ENCODE peak calls at places on chromosomes 3 and 15, in nine cellular contexts. One of them, this sample, is unnamed.

GRCh38 chr3:195124378-195124985 is 146.5 kb downstream of the XXYLT1 start:
- DNase-seq in small intestine: no peak
- DNase-seq in CD8-positive, alpha-beta memory T cell: no peak
- DNase-seq in vagina: no peak
- DNase-seq in Peyer's patch: no peak
- DNase-seq in SK-N-SH: peak; percentile 75
- DNase-seq in body of pancreas: no peak
- DNase-seq in endothelial cell of umbilical vein: peak; percentile 82
- DNase-seq in tibial nerve: no peak
- DNase-seq in this sample: no peak

GRCh38 chr15:37586976-37587375 is 347.5 kb upstream of the TMCO5A start:
- DNase-seq in endothelial cell of umbilical vein: no peak
- DNase-seq in SK-N-SH: no peak
- DNase-seq in small intestine: no peak
- DNase-seq in body of pancreas: no peak
- DNase-seq in vagina: no peak
- DNase-seq in CD8-positive, alpha-beta memory T cell: no peak
- DNase-seq in Peyer's patch: no peak
- DNase-seq in tibial nerve: no peak
- DNase-seq in this sample: no peak

GRCh38 chr3:102745881-102746280 is 311.1 kb downstream of the ZPLD1 start:
- DNase-seq in body of pancreas: no peak
- DNase-seq in endothelial cell of umbilical vein: no peak
- DNase-seq in SK-N-SH: no peak
- DNase-seq in Peyer's patch: no peak
- DNase-seq in small intestine: peak; percentile 2
- DNase-seq in vagina: no peak
- DNase-seq in tibial nerve: no peak
- DNase-seq in CD8-positive, alpha-beta memory T cell: no peak
- DNase-seq in this sample: no peak

GRCh38 chr3:179321585-179322322 is 1.1 kb upstream of the ZNF639 start:
- DNase-seq in SK-N-SH: peak; percentile 56
- DNase-seq in vagina: no peak
- DNase-seq in small intestine: peak; percentile 30
- DNase-seq in endothelial cell of umbilical vein: peak; percentile 77
- DNase-seq in tibial nerve: no peak
- DNase-seq in CD8-positive, alpha-beta memory T cell: no peak
- DNase-seq in Peyer's patch: peak; percentile 37
- DNase-seq in body of pancreas: peak; percentile 18
- DNase-seq in this sample: peak; percentile 54

GRCh38 chr15:100783760-100784492 is 95.7 kb upstream of the ALDH1A3 start:
- DNase-seq in endothelial cell of umbilical vein: no peak
- DNase-seq in SK-N-SH: no peak
- DNase-seq in tibial nerve: peak; percentile 3
- DNase-seq in CD8-positive, alpha-beta memory T cell: no peak
- DNase-seq in Peyer's patch: peak; percentile 6
- DNase-seq in vagina: peak; percentile 70
- DNase-seq in body of pancreas: no peak
- DNase-seq in small intestine: no peak
- DNase-seq in this sample: peak; percentile 12

GRCh38 chr3:104126864-104127553 is 1239.7 kb upstream of the ALCAM start:
- DNase-seq in SK-N-SH: no peak
- DNase-seq in tibial nerve: no peak
- DNase-seq in endothelial cell of umbilical vein: no peak
- DNase-seq in vagina: no peak
- DNase-seq in small intestine: no peak
- DNase-seq in body of pancreas: no peak
- DNase-seq in Peyer's patch: no peak
- DNase-seq in CD8-positive, alpha-beta memory T cell: no peak
- DNase-seq in this sample: no peak

GRCh38 chr3:29475854-29476253 is 195.0 kb downstream of the RBMS3 start:
- DNase-seq in Peyer's patch: no peak
- DNase-seq in CD8-positive, alpha-beta memory T cell: no peak
- DNase-seq in endothelial cell of umbilical vein: no peak
- DNase-seq in SK-N-SH: no peak
- DNase-seq in body of pancreas: no peak
- DNase-seq in tibial nerve: no peak
- DNase-seq in small intestine: no peak
- DNase-seq in vagina: no peak
- DNase-seq in this sample: no peak

GRCh38 chr15:57785959-57786358 is 79.4 kb downstream of the POLR2M start:
- DNase-seq in vagina: no peak
- DNase-seq in tibial nerve: no peak
- DNase-seq in small intestine: no peak
- DNase-seq in body of pancreas: no peak
- DNase-seq in endothelial cell of umbilical vein: no peak
- DNase-seq in Peyer's patch: no peak
- DNase-seq in CD8-positive, alpha-beta memory T cell: no peak
- DNase-seq in SK-N-SH: no peak
- DNase-seq in this sample: no peak

GRCh38 chr15:78177447-78177873 is 28.3 kb downstream of the IDH3A start:
- DNase-seq in CD8-positive, alpha-beta memory T cell: peak; percentile 16
- DNase-seq in body of pancreas: peak; percentile 39
- DNase-seq in small intestine: peak; percentile 29
- DNase-seq in SK-N-SH: peak; percentile 78
- DNase-seq in endothelial cell of umbilical vein: peak; percentile 26
- DNase-seq in tibial nerve: no peak
- DNase-seq in Peyer's patch: peak; percentile 40
- DNase-seq in vagina: no peak
- DNase-seq in this sample: peak; percentile 56

GRCh38 chr3:70754314-70754713 is 441.9 kb upstream of the MDFIC2 start:
- DNase-seq in SK-N-SH: no peak
- DNase-seq in endothelial cell of umbilical vein: no peak
- DNase-seq in Peyer's patch: no peak
- DNase-seq in small intestine: no peak
- DNase-seq in CD8-positive, alpha-beta memory T cell: no peak
- DNase-seq in vagina: no peak
- DNase-seq in tibial nerve: no peak
- DNase-seq in body of pancreas: no peak
- DNase-seq in this sample: no peak

GRCh38 chr3:30567139-30567753 is 39.2 kb upstream of the TGFBR2 start:
- DNase-seq in body of pancreas: no peak
- DNase-seq in small intestine: no peak
- DNase-seq in vagina: no peak
- DNase-seq in SK-N-SH: no peak
- DNase-seq in tibial nerve: no peak
- DNase-seq in endothelial cell of umbilical vein: no peak
- DNase-seq in CD8-positive, alpha-beta memory T cell: no peak
- DNase-seq in Peyer's patch: no peak
- DNase-seq in this sample: no peak

GRCh38 chr15:28904023-28904422 is 18.2 kb downstream of the APBA2 start:
- DNase-seq in small intestine: no peak
- DNase-seq in SK-N-SH: peak; percentile 16
- DNase-seq in Peyer's patch: no peak
- DNase-seq in tibial nerve: no peak
- DNase-seq in endothelial cell of umbilical vein: no peak
- DNase-seq in vagina: no peak
- DNase-seq in body of pancreas: no peak
- DNase-seq in CD8-positive, alpha-beta memory T cell: no peak
- DNase-seq in this sample: no peak

GRCh38 chr15:63905558-63906265 is 72.0 kb upstream of the HERC1 start:
- DNase-seq in endothelial cell of umbilical vein: peak; percentile 83
- DNase-seq in small intestine: peak; percentile 40
- DNase-seq in tibial nerve: no peak
- DNase-seq in Peyer's patch: no peak
- DNase-seq in body of pancreas: no peak
- DNase-seq in vagina: no peak
- DNase-seq in CD8-positive, alpha-beta memory T cell: peak; percentile 32
- DNase-seq in SK-N-SH: no peak
- DNase-seq in this sample: no peak

GRCh38 chr3:161393310-161393709 is 22.0 kb upstream of the SPTSSB start:
- DNase-seq in tibial nerve: no peak
- DNase-seq in body of pancreas: no peak
- DNase-seq in Peyer's patch: no peak
- DNase-seq in CD8-positive, alpha-beta memory T cell: no peak
- DNase-seq in small intestine: no peak
- DNase-seq in SK-N-SH: no peak
- DNase-seq in vagina: no peak
- DNase-seq in endothelial cell of umbilical vein: no peak
- DNase-seq in this sample: no peak

GRCh38 chr3:156148946-156149348 is 28.6 kb downstream of the KCNAB1 start:
- DNase-seq in Peyer's patch: no peak
- DNase-seq in SK-N-SH: no peak
- DNase-seq in body of pancreas: no peak
- DNase-seq in vagina: no peak
- DNase-seq in small intestine: no peak
- DNase-seq in tibial nerve: no peak
- DNase-seq in CD8-positive, alpha-beta memory T cell: no peak
- DNase-seq in endothelial cell of umbilical vein: peak; percentile 82
- DNase-seq in this sample: no peak

GRCh38 chr3:139117136-139117675 is 72.5 kb upstream of the PRR23C start:
- DNase-seq in vagina: peak; percentile 56
- DNase-seq in tibial nerve: no peak
- DNase-seq in SK-N-SH: no peak
- DNase-seq in Peyer's patch: no peak
- DNase-seq in CD8-positive, alpha-beta memory T cell: no peak
- DNase-seq in small intestine: no peak
- DNase-seq in body of pancreas: no peak
- DNase-seq in endothelial cell of umbilical vein: no peak
- DNase-seq in this sample: peak; percentile 61

GRCh38 chr3:121483290-121483689 is 62.5 kb downstream of the POLQ start:
- DNase-seq in vagina: no peak
- DNase-seq in SK-N-SH: no peak
- DNase-seq in body of pancreas: no peak
- DNase-seq in endothelial cell of umbilical vein: no peak
- DNase-seq in CD8-positive, alpha-beta memory T cell: no peak
- DNase-seq in small intestine: no peak
- DNase-seq in tibial nerve: no peak
- DNase-seq in Peyer's patch: no peak
- DNase-seq in this sample: no peak

GRCh38 chr15:82535566-82536408 is 4.5 kb downstream of the RPS17 start:
- DNase-seq in tibial nerve: no peak
- DNase-seq in body of pancreas: no peak
- DNase-seq in SK-N-SH: no peak
- DNase-seq in endothelial cell of umbilical vein: no peak
- DNase-seq in Peyer's patch: no peak
- DNase-seq in vagina: peak; percentile 83
- DNase-seq in CD8-positive, alpha-beta memory T cell: no peak
- DNase-seq in small intestine: no peak
- DNase-seq in this sample: no peak

DNA sequence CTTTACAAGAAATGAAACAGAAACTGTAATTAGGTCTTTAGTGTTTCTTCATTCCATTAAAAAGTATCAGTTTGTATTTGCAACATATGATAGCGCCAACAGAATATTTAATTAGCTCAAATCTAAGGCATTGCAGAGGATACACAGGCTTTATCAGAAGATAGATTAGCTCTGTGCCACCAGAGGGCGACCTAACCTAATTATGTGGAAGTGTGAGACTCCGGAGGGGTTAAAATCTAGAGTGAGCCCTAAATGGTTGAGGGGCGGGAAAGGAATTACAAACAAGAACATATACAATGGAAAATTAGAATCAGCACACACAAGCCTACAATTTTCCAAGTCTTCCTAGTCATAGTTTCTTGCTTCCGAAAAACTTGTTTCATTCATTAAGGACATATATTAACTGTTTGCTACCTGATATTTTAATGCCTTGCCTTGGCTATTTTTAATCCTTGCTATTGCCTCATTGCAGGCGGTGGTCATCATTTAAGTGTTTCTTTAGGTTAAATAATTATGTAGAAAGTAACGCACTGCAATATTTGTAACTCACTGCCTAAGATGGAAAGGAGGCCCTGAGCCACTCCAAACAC is 18.0 kb upstream of the RYR3 start:
- DNase-seq in body of pancreas: peak; percentile 52
- DNase-seq in vagina: no peak
- DNase-seq in endothelial cell of umbilical vein: peak; percentile 69
- DNase-seq in tibial nerve: peak; percentile 35
- DNase-seq in SK-N-SH: peak; percentile 67
- DNase-seq in small intestine: peak; percentile 35
- DNase-seq in CD8-positive, alpha-beta memory T cell: peak; percentile 5
- DNase-seq in Peyer's patch: no peak
- DNase-seq in this sample: peak; percentile 44
- H3K4me3 ChIP-seq in body of pancreas: no peak overlapping the region
- H3K4me3 ChIP-seq in vagina: no peak overlapping the region
- H3K4me3 ChIP-seq in endothelial cell of umbilical vein: no peak overlapping the region
- H3K4me3 ChIP-seq in tibial nerve: no peak overlapping the region
- H3K4me3 ChIP-seq in SK-N-SH: no peak overlapping the region
- H3K4me3 ChIP-seq in small intestine: no peak overlapping the region
- H3K4me3 ChIP-seq in CD8-positive, alpha-beta memory T cell: no peak overlapping the region
- H3K4me3 ChIP-seq in Peyer's patch: no peak overlapping the region
- H3K4me3 ChIP-seq in this sample: no peak overlapping the region

DNA sequence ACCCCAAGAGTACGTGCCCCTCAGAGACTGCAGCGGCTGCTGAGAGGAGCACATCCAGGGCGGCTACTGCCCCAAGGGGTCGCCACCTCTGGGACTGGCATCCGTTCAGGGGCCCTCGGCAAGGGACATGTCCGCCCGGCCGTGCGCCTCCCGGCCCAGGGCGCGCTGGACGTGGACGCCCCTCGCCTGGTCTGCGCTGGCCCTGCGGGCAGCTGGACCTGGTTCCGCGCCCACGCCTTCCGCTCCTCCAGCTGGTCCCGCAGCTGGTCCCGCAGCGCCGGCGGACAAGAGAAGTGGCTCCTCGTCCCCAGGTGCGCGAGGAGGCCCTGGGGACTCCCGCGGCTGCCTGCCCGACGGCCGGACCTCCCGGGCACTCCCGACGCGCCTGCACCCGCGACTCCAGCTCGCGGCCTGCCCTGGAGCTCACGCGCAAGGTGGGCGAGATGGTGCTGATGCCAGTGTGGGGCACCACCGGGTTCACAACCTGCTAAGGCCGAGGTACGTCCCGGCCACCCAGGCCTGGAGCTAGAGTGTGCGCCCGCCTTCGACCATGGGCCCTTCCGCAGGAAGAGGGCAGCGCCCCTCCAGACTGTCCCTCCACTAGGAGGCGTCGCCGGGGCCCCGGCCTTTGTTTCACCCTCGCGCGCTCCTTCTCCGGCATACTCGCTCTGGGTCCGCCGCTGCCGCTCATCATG is 14.4 kb upstream of the GP9 start:
- DNase-seq in SK-N-SH: no peak
- DNase-seq in Peyer's patch: no peak
- DNase-seq in tibial nerve: no peak
- DNase-seq in body of pancreas: no peak
- DNase-seq in vagina: no peak
- DNase-seq in CD8-positive, alpha-beta memory T cell: peak; percentile 29
- DNase-seq in small intestine: no peak
- DNase-seq in endothelial cell of umbilical vein: no peak
- DNase-seq in this sample: no peak
- H3K4me3 ChIP-seq in SK-N-SH: no peak overlapping the region
- H3K4me3 ChIP-seq in Peyer's patch: peak overlapping the region; percentile 41
- H3K4me3 ChIP-seq in tibial nerve: peak overlapping the region; percentile 27
- H3K4me3 ChIP-seq in body of pancreas: no peak overlapping the region
- H3K4me3 ChIP-seq in vagina: peak overlapping the region; percentile 35
- H3K4me3 ChIP-seq in CD8-positive, alpha-beta memory T cell: peak overlapping the region; percentile 28
- H3K4me3 ChIP-seq in small intestine: no peak overlapping the region
- H3K4me3 ChIP-seq in endothelial cell of umbilical vein: peak overlapping the region; percentile 20
- H3K4me3 ChIP-seq in this sample: peak overlapping the region; percentile 22

GRCh38 chr15:68278345-68279217 is 1.0 kb downstream of the FEM1B start:
- DNase-seq in vagina: no peak
- DNase-seq in small intestine: no peak
- DNase-seq in Peyer's patch: peak; percentile 67
- DNase-seq in SK-N-SH: peak; percentile 53
- DNase-seq in tibial nerve: no peak
- DNase-seq in CD8-positive, alpha-beta memory T cell: no peak
- DNase-seq in endothelial cell of umbilical vein: peak; percentile 79
- DNase-seq in body of pancreas: peak; percentile 64
- DNase-seq in this sample: peak; percentile 49
- H3K4me3 ChIP-seq in vagina: peak overlapping the region; percentile 91
- H3K4me3 ChIP-seq in small intestine: peak overlapping the region; percentile 72
- H3K4me3 ChIP-seq in Peyer's patch: peak overlapping the region; percentile 87
- H3K4me3 ChIP-seq in SK-N-SH: peak overlapping the region; percentile 86
- H3K4me3 ChIP-seq in tibial nerve: peak overlapping the region; percentile 61
- H3K4me3 ChIP-seq in CD8-positive, alpha-beta memory T cell: peak overlapping the region; percentile 85
- H3K4me3 ChIP-seq in endothelial cell of umbilical vein: peak overlapping the region; percentile 39
- H3K4me3 ChIP-seq in body of pancreas: peak overlapping the region; percentile 88
- H3K4me3 ChIP-seq in this sample: peak overlapping the region; percentile 68

GRCh38 chr3:47420511-47421484 is 40.0 kb downstream of the PTPN23 start:
- DNase-seq in endothelial cell of umbilical vein: peak; percentile 82
- DNase-seq in body of pancreas: peak; percentile 89
- DNase-seq in CD8-positive, alpha-beta memory T cell: peak; percentile 88
- DNase-seq in tibial nerve: peak; percentile 88
- DNase-seq in SK-N-SH: peak; percentile 90
- DNase-seq in small intestine: peak; percentile 92
- DNase-seq in vagina: no peak
- DNase-seq in Peyer's patch: peak; percentile 87
- DNase-seq in this sample: peak; percentile 96
- H3K4me3 ChIP-seq in endothelial cell of umbilical vein: no peak overlapping the region
- H3K4me3 ChIP-seq in body of pancreas: no peak overlapping the region
- H3K4me3 ChIP-seq in CD8-positive, alpha-beta memory T cell: no peak overlapping the region
- H3K4me3 ChIP-seq in tibial nerve: no peak overlapping the region
- H3K4me3 ChIP-seq in SK-N-SH: no peak overlapping the region
- H3K4me3 ChIP-seq in small intestine: no peak overlapping the region
- H3K4me3 ChIP-seq in vagina: no peak overlapping the region
- H3K4me3 ChIP-seq in Peyer's patch: no peak overlapping the region
- H3K4me3 ChIP-seq in this sample: no peak overlapping the region